ENCODE peak calls at places on chromosomes 7 and 10, in six cellular contexts. F is CD8-positive, alpha-beta T cell; Y is left lung; D is heart right ventricle; M is GM23338; W is foreskin fibroblast. O is an unnamed sample.

GRCh38 chr10:78578929-78579328 is 489.8 kb upstream of the ZMIZ1 start:
- DNase-seq in F (no peak), Y (no peak), W (no peak), D (no peak), M (no peak), O (no peak)

GRCh38 chr7:112192236-112193154 is 13.7 kb downstream of the DOCK4 start:
- DNase-seq in Y (no peak), F (no peak), D (peak; percentile 54), W (peak; percentile 86), M (no peak), O (no peak)

GRCh38 chr7:90411510-90411909 is 8.2 kb downstream of the CLDN12 start:
- DNase-seq in Y (no peak), M (no peak), W (peak; percentile 60), D (no peak), F (no peak), O (no peak)

GRCh38 chr7:55485501-55486171 is 86.7 kb downstream of the VOPP1 start:
- DNase-seq in Y (no peak), W (no peak), F (no peak), M (no peak), D (no peak), O (no peak)

GRCh38 chr7:117479480-117480224 is at the start of gene CFTR:
- DNase-seq in W (no peak), M (peak; percentile 75), D (peak; percentile 2), Y (peak; percentile 64), F (no peak), O (no peak)

GRCh38 chr10:1190791-1191490 is 134.8 kb downstream of the WDR37 start:
- DNase-seq in F (no peak), D (no peak), M (no peak), Y (peak; percentile 12), W (no peak), O (no peak)

GRCh38 chr10:85124592-85124991 is 796.2 kb downstream of the CCSER2 start:
- DNase-seq in M (no peak), D (peak; percentile 9), Y (peak; percentile 41), W (no peak), F (no peak), O (no peak)

GRCh38 chr10:100737359-100738054 is 7.9 kb upstream of the PAX2 start:
- DNase-seq in W (no peak), Y (no peak), F (no peak), M (peak; percentile 93), D (no peak), O (no peak)

GRCh38 chr10:71396714-71397339 is at the start of gene CDH23:
- DNase-seq in F (no peak), Y (no peak), M (peak; percentile 78), D (peak; percentile 54), W (peak; percentile 16), O (no peak)

GRCh38 chr10:25875555-25876165 is 58.4 kb upstream of the MYO3A start:
- DNase-seq in M (peak; percentile 91), W (peak; percentile 19), Y (peak; percentile 62), D (peak; percentile 61), F (peak; percentile 50), O (peak; percentile 77)

GRCh38 chr7:137441451-137441850 is 97.9 kb upstream of the PTN start:
- DNase-seq in F (no peak), Y (no peak), M (no peak), D (no peak), W (no peak), O (no peak)

GRCh38 chr10:67306588-67307205 is 380.9 kb downstream of the LRRTM3 start:
- DNase-seq in M (peak; percentile 82), W (peak; percentile 0), Y (no peak), F (no peak), D (no peak), O (no peak)

GRCh38 chr7:142384508-142384922 is 126.7 kb upstream of the PRSS58 start:
- DNase-seq in M (no peak), D (no peak), W (peak; percentile 34), Y (no peak), F (no peak), O (no peak)

GRCh38 chr7:142420554-142421362 is 162.9 kb upstream of the PRSS58 start:
- DNase-seq in W (peak; percentile 69), F (no peak), Y (no peak), D (no peak), M (peak; percentile 50), O (no peak)

GRCh38 chr7:24880886-24881285 is 99.1 kb downstream of the OSBPL3 start:
- DNase-seq in Y (no peak), M (no peak), W (peak; percentile 25), D (no peak), F (no peak), O (no peak)

GRCh38 chr7:150415161-150416160 is 35.0 kb upstream of the GIMAP8 start:
- DNase-seq in Y (peak; percentile 21), W (no peak), D (no peak), M (no peak), F (no peak), O (no peak)

GRCh38 chr7:129784783-129785456 is 167.8 kb downstream of the UBE2H start:
- DNase-seq in D (no peak), W (no peak), Y (peak; percentile 54), M (peak; percentile 63), F (no peak), O (no peak)
- TF ChIP-seq CTCF in D (no peak), W (no peak), Y (no peak), M (no peak), F (no peak), O (no peak)

GRCh38 chr7:154581251-154581890 is 421.6 kb downstream of the PAXIP1 start:
- DNase-seq in Y (no peak), M (no peak), F (no peak), W (no peak), D (no peak), O (peak; percentile 31)

GRCh38 chr7:154583454-154583853 is 419.5 kb downstream of the PAXIP1 start:
- DNase-seq in M (no peak), Y (no peak), F (no peak), W (no peak), D (no peak), O (peak; percentile 43)

GRCh38 chr7:154579711-154580110 is 423.2 kb downstream of the PAXIP1 start:
- DNase-seq in D (no peak), W (no peak), F (no peak), Y (no peak), M (no peak), O (no peak)

GRCh38 chr7:154587812-154588211 is 415.1 kb downstream of the PAXIP1 start:
- DNase-seq in D (no peak), Y (no peak), F (no peak), M (no peak), W (no peak), O (no peak)

DNA sequence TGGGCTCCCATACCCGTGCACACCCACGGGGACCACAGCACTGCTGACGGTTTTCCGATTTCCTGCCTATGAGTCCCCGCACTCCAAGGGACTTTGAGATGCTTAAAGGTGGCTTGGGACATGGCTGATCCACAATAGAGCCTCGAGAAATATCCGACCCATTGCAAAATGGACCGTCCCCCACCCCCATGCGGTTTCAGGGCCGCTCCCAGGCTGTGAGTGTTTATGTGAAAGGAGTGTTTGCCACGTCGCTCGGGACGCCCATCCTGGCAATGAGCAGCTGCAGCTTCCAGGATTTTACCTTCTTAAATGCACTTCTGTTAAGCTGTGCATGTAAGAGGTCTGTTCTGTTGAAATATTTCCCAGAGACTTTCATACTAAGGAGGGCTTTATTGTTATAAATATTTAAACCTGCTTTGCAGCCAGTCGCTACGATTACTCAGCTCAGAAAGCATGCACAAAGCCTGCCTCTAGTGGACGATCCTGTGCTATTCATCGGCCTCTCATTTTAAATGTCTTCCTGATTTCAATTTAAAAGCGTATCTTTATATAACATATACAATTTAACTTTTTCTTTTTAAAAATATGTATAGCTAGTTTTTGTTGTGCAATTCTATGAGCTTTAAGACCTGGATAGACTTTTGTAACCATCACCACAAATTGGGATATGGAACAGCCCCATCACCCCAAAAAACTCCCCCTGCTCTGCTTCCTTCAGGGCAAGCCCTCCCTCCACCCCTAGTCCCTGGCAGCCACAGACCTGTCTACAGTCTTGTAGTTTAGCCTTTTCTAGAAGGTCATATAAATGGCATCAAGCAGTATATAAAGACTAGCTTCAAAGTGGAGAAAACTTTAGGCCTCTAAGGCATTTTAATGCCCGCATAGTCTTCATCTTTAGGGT is 418.3 kb downstream of the PAXIP1 start:
- DNase-seq in F (no peak), W (no peak), D (no peak), Y (no peak), M (no peak), O (peak; percentile 40)
- TF ChIP-seq CTCF in F (no peak), W (no peak), D (peak; percentile 28), Y (peak; percentile 17), M (no peak), O (peak; percentile 74)

DNA sequence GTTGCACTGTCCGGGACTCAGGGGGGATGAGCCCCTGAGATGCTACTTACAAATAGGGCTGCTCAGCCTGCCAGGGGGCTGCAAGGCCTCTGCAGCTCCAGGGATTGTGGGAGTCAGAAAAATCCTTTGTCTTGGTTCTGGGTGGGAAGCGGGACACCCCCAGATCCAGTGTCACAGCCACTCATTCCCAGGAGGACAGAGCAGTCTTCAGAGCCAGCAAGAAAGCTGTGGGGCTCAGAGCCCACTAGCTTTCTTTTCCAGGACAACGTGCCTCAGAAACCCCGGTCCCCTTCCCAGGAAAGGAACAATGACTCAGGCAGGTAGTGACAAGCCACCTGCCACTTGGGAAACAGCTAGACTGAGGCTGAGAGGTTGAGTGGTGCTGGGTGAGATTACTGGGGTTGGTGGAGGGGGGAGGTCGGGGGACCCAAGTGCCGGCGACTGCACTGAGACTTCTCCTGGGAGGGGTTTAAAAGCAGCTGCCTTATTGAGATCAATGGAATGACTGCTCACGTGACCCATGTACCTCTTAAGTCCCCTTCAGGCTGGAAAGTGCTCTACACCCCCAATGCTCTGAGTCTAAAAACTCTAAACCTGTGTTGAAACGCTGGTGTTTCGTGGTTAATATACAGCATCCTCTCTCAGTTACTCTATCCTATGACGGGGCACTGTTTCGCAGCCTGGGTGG is 123.6 kb downstream of the UBE2H start:
- DNase-seq in F (no peak), Y (peak; percentile 58), D (no peak), W (no peak), M (peak; percentile 79), O (no peak)
- TF ChIP-seq CTCF in F (no peak), Y (no peak), D (no peak), W (no peak), M (peak; percentile 29), O (no peak)

DNA sequence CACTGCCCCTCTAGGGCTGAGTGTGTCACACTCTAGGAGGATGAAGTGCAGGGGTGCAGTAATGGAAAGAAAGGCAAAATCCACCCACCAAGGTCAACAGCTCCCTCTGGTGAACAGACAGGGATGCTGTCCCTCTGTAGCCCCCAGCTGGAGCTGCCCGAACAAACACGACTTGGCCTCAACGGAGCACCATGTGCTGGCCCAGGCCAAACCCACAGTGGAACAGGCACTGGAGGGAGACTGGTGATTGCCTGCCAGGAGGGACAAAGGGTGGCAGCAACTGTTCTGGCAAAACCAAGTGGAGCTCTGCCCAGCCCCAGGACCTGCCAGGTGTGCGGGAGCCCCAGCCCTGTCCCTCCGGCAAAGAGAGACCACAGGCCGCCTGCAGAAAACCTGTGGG is 20.7 kb downstream of the PDIA4 start:
- DNase-seq in D (no peak), M (no peak), F (no peak), W (peak; percentile 23), Y (no peak), O (no peak)
- TF ChIP-seq CTCF in D (no peak), M (peak; percentile 27), F (no peak), W (peak; percentile 9), Y (no peak), O (peak; percentile 22)

O was measured in type B pancreatic cell.